ENCODE peak calls at places on chromosomes 12 and 14, in five cellular contexts. U, K, X, V and E are unnamed samples.

GRCh38 chr12:109433618-109434017 is 43.5 kb downstream of the KCTD10 start:
- DNase-seq in U (no peak), K (no peak), X (peak), V (peak), E (no peak)

GRCh38 chr12:46364777-46365580 is 7.6 kb downstream of the SLC38A2 start:
- DNase-seq in U (peak), K (no peak), X (no peak), V (no peak), E (peak)

GRCh38 chr14:99995700-99996356 is 69.4 kb upstream of the EVL start:
- DNase-seq in U (peak), K (no peak), X (peak), V (peak), E (peak)

GRCh38 chr12:7994731-7995205 is 37.7 kb upstream of the FOXJ2 start:
- DNase-seq in U (peak), K (no peak), X (peak), V (peak), E (peak)

GRCh38 chr14:95196268-95196667 is 38.9 kb upstream of the DICER1 start:
- DNase-seq in U (no peak), K (no peak), X (peak), V (peak), E (no peak)

GRCh38 chr14:92930737-92931602 is 8.0 kb downstream of the CHGA start:
- DNase-seq in U (no peak), K (no peak), X (no peak), V (no peak), E (no peak)

GRCh38 chr14:32450919-32451675 is 122.0 kb downstream of the AKAP6 start:
- DNase-seq in U (no peak), K (no peak), X (no peak), V (no peak), E (peak)

GRCh38 chr14:60648169-60648933 is 926 bp downstream of the SIX1 start:
- DNase-seq in U (peak), K (peak), X (no peak), V (peak), E (no peak)

GRCh38 chr12:80954857-80955520 is 17.3 kb upstream of the LIN7A start:
- DNase-seq in U (no peak), K (no peak), X (no peak), V (peak), E (no peak)

GRCh38 chr12:81502912-81503695 is 256.0 kb downstream of the PPFIA2 start:
- DNase-seq in U (peak), K (no peak), X (no peak), V (no peak), E (peak)

DNA sequence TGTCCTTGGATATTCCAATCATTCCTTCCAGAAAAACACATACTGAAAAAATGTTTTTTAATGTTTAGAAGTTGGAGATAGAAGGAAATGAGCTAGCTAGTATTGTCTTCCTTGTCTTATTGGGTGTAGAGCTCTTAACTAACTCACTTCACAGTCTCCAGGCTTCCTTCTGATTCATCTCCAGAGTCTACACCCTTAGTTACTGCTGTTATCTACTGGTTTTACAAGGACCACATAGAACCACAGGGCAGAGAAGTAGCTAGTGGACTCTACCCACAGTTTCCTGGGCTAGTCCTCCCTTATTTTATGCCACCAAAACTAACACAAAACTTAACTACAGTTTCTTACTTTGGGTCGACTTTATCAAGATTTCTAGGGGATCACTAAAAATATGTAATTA is 31.0 kb upstream of the DHRS4 start:
- DNase-seq in U (no peak), K (no peak), X (no peak), V (no peak), E (no peak)
- H2BK120ac ChIP-seq in U (no peak), K (no peak), X (no peak), V (no peak), E (no peak)

DNA sequence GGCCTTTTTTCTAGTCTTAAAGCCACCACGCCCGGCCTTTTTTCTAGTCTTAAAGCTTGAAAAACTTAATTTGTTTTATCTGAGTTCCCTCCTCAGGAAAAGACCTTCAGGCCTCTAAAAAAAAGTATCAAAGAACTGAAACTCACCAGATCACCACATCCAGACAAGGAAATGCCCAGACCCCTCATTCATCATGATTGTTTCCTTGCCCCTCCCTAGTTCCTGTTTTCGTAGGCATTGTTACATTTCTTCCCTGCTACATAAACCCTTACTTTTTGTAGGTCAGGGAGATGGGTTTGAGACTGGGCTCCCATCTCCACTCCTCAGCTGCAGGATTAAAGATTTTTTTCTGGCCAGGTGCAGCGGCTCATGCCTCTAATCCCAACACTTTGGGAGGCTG is 21.1 kb upstream of the VWF start:
- DNase-seq in U (no peak), K (no peak), X (no peak), V (no peak), E (no peak)
- H2BK5ac ChIP-seq in U (no peak), K (no peak), X (peak), V (no peak), E (no peak)

DNA sequence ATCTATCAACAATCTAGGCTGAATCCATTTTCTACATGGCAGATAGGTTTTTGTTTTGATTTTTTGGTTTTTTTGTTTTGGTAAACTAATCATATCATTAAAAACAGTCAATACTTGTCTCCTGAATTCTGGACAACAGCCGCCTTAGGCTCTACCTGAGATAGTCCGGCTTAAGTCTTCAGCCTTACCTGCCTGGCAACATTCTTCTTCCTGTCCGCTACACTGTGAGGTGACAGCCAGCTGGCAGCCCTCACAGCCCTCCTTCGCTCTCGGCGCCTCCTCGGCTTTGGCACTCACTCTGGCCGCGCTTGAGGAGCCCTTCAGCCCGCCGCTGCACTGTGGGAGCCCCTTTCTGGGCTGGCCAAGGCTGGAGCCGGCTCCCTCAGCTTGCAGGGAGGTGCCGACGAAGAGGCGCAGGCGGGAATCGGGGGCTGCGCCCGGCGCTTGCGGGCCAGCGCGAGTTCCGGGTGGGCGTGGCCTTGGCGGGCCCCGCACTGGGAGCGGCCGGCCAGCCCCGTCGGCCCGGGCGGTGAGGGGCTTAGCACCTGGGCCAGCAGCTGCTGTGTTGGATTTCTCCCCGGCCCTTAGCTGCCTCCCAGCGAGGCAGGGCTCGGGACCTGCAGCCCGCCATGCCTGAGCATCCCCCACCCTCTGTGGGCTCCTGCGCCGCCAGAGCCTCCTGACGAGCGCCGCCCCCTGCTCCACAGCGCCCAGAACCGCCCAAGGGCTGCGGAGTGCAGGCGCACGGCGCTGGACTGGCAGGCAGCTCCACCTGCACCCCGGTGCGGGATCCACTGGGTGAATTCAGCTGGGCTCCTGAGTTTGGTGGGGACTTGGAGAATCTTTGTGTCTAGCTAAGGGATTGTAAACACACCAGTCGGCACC is 49.0 kb downstream of the MDGA2 start:
- DNase-seq in U (no peak), K (no peak), X (peak), V (no peak), E (no peak)
- H2BK120ac ChIP-seq in U (no peak), K (no peak), X (no peak), V (no peak), E (no peak)

DNA sequence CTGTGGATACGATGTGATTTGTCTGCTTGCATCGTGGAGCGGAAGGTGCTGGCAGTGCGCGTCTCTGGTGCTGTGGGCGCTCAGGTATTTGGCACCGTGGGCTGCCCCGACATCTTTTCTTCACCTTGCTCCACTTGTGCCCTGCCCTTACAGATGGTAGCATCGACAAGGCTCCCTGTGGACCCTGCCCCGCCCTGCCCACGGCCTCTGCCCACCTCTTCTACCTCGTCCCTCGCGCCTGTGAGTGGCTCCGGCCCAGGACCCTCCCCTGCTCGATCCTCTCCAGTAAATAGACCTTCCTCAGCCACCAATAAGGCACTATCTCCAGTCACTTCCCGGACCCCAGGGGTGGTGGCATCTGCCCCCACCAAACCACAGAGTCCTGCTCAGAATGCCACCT is 36.6 kb downstream of the EP400 start:
- DNase-seq in U (no peak), K (no peak), X (no peak), V (no peak), E (no peak)
- H2BK5ac ChIP-seq in U (no peak), K (no peak), X (no peak), V (no peak), E (no peak)

DNA sequence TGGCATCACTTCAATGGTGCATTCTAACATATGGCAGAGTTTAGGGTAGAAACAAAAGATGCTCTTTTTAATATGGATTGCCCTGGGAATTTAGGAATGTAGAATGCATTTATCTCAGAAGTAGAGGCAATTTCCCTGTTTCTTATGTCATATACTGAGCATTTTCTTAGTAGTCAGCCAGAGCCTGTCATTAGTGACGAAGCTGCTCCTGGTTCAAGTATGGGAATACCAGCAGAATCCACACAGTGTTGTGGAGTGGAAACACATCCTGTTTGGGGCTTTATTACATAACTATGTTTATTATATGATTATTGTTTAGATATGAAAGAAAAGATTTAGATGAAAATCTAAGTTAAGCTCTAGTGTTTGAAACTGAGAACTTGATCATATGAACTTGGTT is 12.2 kb downstream of the CIPC start:
- DNase-seq in U (no peak), K (no peak), X (peak), V (no peak), E (no peak)
- H2BK120ac ChIP-seq in U (no peak), K (no peak), X (no peak), V (no peak), E (no peak)